ENCODE peak calls at places on chromosome 17, in eight cellular contexts. O is spleen; E is effector memory CD4-positive, alpha-beta T cell; A is PC-3; S is AG04450; I is adrenal gland; C is stomach; G is MM.1S. Q is an unnamed sample. For H3K9me3, the result is how much of the 10 kb centered on the place peaks cover.

GRCh38 chr17:76123749-76124581 is 17.1 kb downstream of the FOXJ1 start:
- DNase-seq in I (no peak), E (no peak), A (no peak), C (no peak), S (no peak), G (no peak), O (no peak), Q (no peak)

GRCh38 chr17:45171338-45172231 is 9.9 kb downstream of the HEXIM2 start:
- DNase-seq in S (no peak), O (no peak), C (peak), A (peak), G (no peak), E (no peak), I (peak), Q (no peak)

GRCh38 chr17:75724016-75725003 is 3.1 kb downstream of the ITGB4 start:
- DNase-seq in G (no peak), C (no peak), I (no peak), O (peak), S (no peak), E (no peak), A (no peak), Q (no peak)

GRCh38 chr17:44219126-44219635 is 294 bp downstream of the UBTF start:
- DNase-seq in C (peak), S (no peak), E (peak), A (peak), O (no peak), I (peak), G (peak), Q (peak)

GRCh38 chr17:8628609-8629169 is 1.8 kb downstream of the MYH10 start:
- DNase-seq in O (no peak), E (no peak), A (no peak), I (no peak), S (no peak), C (no peak), G (no peak), Q (no peak)

GRCh38 chr17:10120113-10120485 is 78.3 kb downstream of the GAS7 start:
- DNase-seq in S (no peak), E (no peak), I (no peak), C (no peak), G (no peak), A (no peak), O (no peak), Q (no peak)

GRCh38 chr17:14784997-14785696 is 480.0 kb downstream of the PMP22 start:
- DNase-seq in I (no peak), S (no peak), C (no peak), G (peak), A (peak), E (peak), O (peak), Q (peak)

GRCh38 chr17:48187867-48188608 is 80.5 kb downstream of the SNX11 start:
- DNase-seq in G (no peak), A (no peak), E (no peak), O (no peak), I (no peak), S (no peak), C (no peak), Q (no peak)

GRCh38 chr17:49223517-49224197 is 6.9 kb downstream of the PHOSPHO1 start:
- DNase-seq in A (peak), E (peak), I (peak), C (peak), G (peak), S (no peak), O (peak), Q (peak)

GRCh38 chr17:48795444-48796162 is 21.4 kb downstream of the TTLL6 start:
- DNase-seq in I (no peak), A (peak), C (no peak), O (no peak), E (no peak), G (no peak), S (peak), Q (no peak)

GRCh38 chr17:63537991-63538692 is 12.1 kb upstream of the DCAF7 start:
- DNase-seq in O (no peak), S (no peak), I (no peak), E (no peak), C (no peak), A (no peak), G (no peak), Q (no peak)

GRCh38 chr17:66531826-66532439 is 229.5 kb downstream of the PRKCA start:
- DNase-seq in S (no peak), O (no peak), E (no peak), C (no peak), G (no peak), I (no peak), A (no peak), Q (no peak)

DNA sequence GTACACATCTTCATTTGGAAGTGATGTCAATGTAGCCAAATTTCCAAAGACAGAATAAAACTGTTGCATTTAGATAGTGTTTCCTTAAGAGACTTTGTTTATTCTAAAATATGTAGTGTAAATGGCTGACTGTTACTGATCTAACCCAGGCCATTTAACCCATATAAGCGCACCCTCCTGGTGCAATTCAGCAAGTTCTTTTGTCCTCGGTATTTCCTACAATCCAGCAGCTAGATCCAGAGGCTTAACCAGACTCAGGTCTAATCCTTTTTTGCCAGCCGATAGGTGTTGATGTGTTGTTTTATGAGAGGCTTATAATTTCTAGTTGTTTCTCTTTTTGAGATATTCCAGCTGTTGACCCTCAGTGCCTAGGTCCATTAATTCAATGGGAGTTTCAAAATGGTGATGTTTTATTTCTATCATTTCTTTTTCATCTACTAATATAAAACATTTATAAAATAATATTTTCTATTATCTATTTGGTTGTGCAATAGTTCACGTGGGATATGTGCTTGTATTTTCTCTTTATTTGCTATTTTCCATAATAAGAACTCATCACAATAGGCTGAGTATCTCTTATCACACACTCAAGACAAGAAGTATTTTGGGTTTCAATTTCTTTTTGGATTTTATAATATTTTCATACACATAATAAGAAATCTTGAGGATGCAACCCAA is 14.5 kb downstream of the ABCA9 start:
- DNase-seq in E (no peak), C (no peak), I (no peak), A (no peak), S (no peak), O (no peak), G (no peak), Q (no peak)
- H3K27ac ChIP-seq in E (no peak), C (no peak), I (no peak), A (no peak), S (no peak), O (no peak), G (no peak), Q (no peak)

GRCh38 chr17:52762147-52762793 is 603.8 kb upstream of the CA10 start:
- DNase-seq in E (no peak), G (no peak), C (no peak), S (no peak), A (no peak), I (no peak), O (peak), Q (no peak)

GRCh38 chr17:52759864-52760263 is 601.4 kb upstream of the CA10 start:
- DNase-seq in C (no peak), S (no peak), I (no peak), A (no peak), E (no peak), O (no peak), G (no peak), Q (no peak)

GRCh38 chr17:52754838-52755237 is 596.3 kb upstream of the CA10 start:
- DNase-seq in I (no peak), A (no peak), S (no peak), G (no peak), C (no peak), E (no peak), O (no peak), Q (no peak)

GRCh38 chr17:52758481-52758880 is 600.0 kb upstream of the CA10 start:
- DNase-seq in E (no peak), C (no peak), G (no peak), I (no peak), S (no peak), A (no peak), O (no peak), Q (no peak)

DNA sequence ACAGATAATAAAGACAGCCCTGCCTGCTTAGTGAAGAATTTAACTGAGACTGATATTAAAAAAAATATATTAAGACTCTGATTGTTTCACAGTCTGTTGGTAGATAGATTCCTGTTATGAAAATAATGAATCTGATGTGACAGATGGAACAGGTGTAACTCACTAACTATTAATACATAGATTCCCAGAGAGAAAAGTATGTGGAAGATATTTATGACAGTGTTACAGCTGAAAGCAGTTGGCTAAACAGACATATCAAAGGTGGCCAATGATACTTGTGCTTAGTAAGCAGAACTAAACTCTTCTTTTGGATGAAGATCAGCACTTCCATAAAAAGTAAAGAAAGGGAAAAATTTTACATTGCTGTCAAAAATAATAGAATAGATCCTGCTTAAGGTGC is 598.2 kb upstream of the CA10 start:
- DNase-seq in G (no peak), A (no peak), C (no peak), O (no peak), E (no peak), I (no peak), S (no peak), Q (no peak)
- H3K9me3 ChIP-seq in G (under half), A (under half), C (under half), O (under half), E (under half), I (under half), S (under half), Q (under half)

DNA sequence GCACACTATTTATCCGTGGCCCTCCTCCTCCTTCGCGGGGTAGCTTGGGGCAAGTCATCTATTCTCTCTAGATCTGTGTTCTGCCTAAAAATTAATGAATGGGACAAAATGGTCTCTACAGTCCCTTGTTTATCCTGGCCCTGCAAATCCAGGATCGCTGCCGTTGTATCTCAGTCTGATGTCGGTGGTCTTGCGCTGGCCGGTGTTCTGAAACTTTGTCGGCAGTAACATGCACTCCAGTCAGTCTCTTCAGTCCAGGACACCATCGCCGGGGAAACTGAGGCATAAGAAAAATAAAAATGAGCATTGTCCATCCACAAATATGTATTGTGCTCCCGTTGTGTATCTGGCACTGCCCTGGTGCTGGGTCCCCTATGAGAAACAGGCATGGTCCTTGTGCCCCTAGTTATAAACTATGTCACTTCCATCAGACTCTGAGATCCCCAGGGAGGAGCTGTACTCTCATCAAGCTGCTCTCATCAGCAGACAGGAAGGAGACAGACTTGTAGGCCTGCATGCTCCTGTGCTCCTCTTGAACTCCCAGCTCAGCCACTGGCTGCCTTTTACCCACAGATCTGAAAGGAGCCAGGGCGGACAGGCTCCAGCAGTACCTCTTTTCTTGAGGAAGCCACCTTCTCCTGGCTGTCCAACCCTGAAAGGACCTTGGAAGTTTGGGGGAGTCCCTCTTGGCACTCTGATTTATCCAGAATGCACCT is 13.7 kb upstream of the CA4 start:
- DNase-seq in I (no peak), A (no peak), S (no peak), C (no peak), G (no peak), O (peak), E (no peak), Q (no peak)
- H3K4me3 ChIP-seq in I (no peak), A (peak), S (peak), C (peak), G (no peak), O (no peak), E (peak), Q (peak)

DNA sequence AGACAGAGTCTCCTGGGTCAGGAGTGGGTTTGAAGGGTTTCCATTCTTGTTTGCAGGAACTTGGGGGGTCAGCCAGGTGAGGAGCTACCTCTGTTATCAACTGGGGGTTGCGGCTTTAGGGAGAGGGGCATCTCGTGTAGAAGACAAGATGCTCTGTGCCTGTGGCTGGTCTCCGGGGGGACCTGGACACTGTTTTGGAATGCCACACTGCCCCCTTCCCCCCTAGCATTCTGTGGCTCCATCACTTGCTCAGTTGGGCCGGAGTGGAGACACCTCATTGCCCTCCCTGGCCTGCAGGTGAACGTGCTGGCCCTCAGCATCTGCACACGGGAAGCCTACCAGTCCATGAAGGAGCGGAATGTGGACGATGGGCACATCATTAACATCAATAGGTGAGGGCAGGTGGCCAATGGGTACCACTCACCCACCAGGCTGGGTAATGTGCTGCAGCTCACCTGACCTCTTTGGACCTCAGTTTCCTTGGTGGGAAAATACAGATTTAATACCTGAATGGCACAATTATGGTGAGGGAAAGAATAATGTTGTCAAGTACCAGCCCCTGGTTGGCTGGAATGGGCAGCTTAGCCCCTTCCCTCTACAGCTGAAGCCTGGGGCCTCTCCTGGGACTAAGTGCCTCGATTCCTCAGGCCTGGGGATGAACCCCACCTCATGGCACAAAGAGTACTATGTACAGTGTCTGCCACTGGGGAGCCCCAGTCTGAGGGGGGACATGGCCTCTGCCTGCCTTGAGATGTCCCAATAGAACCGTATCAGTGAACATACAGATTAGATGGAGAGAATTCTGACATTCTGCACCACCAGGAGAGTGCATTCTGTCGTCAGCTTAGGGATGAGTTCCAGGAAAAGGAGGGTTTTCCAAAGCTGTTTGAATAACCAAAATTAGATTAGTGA is 3.3 kb upstream of the MRM1 start:
- DNase-seq in I (no peak), S (no peak), A (no peak), E (no peak), G (no peak), O (no peak), C (no peak), Q (no peak)
- H3K27ac ChIP-seq in I (no peak), S (no peak), A (no peak), E (no peak), G (no peak), O (no peak), C (no peak), Q (no peak)

Q was measured in CD4-positive, alpha-beta memory T cell.